ENCODE peak calls at places on chromosomes 7 and 10, in five cellular contexts. T is iPS DF 19.7, J is iris pigment epithelial cell, R is activated T-cell treated with anti-CD3 and anti-CD28 coated beads for 1 hour, N is T-helper 1 cell. B is an unnamed sample.

GRCh38 chr7:84040365-84040764 is 154.2 kb downstream of the SEMA3A start:
- DNase-seq in T (no peak), J (no peak), R (no peak), N (no peak), B (peak; percentile 57)

GRCh38 chr10:92691591-92692084 is 1.9 kb downstream of the HHEX start:
- DNase-seq in T (no peak), J (no peak), R (no peak), N (no peak), B (no peak)

GRCh38 chr7:16765436-16765859 is 11.9 kb downstream of the TSPAN13 start:
- DNase-seq in T (no peak), J (no peak), R (no peak), N (no peak), B (no peak)

GRCh38 chr7:113582471-113582870 is 336.3 kb downstream of the PPP1R3A start:
- DNase-seq in T (no peak), J (peak; percentile 35), R (no peak), N (no peak), B (no peak)

GRCh38 chr7:102042016-102042656 is 224.7 kb downstream of the CUX1 start:
- DNase-seq in T (no peak), J (peak; percentile 86), R (no peak), N (no peak), B (no peak)

GRCh38 chr10:43209651-43210141 is 57.2 kb downstream of the RASGEF1A start:
- DNase-seq in T (no peak), J (no peak), R (no peak), N (no peak), B (peak; percentile 1)

GRCh38 chr7:102120666-102121065 is 166.0 kb upstream of the SH2B2 start:
- DNase-seq in T (no peak), J (no peak), R (no peak), N (no peak), B (no peak)

GRCh38 chr10:16832351-16833080 is 15.3 kb upstream of the RSU1 start:
- DNase-seq in T (no peak), J (peak; percentile 93), R (no peak), N (no peak), B (no peak)

GRCh38 chr7:139825666-139826290 is 3.3 kb upstream of the TBXAS1 start:
- DNase-seq in T (no peak), J (peak; percentile 67), R (no peak), N (no peak), B (no peak)

GRCh38 chr7:88020953-88021650 is 87.1 kb downstream of the ADAM22 start:
- DNase-seq in T (no peak), J (peak; percentile 2), R (no peak), N (no peak), B (no peak)

GRCh38 chr10:17351506-17351905 is 102.9 kb downstream of the ST8SIA6 start:
- DNase-seq in T (no peak), J (no peak), R (no peak), N (no peak), B (no peak)

GRCh38 chr7:150731916-150732315 is 5.3 kb upstream of the GIMAP5 start:
- DNase-seq in T (no peak), J (no peak), R (no peak), N (no peak), B (no peak)